ENCODE peak calls at places on chromosomes 7 and 10, in seven cellular contexts. One of them, this sample, is unnamed.

GRCh38 chr7:31368620-31369019 is 28.1 kb upstream of the NEUROD6 start:
- DNase-seq in activated T-cell treated with anti-CD3 and anti-CD28 coated beads, Interleukin-2, amount 50 U/mL, for 72 hours: no peak
- DNase-seq in stimulated activated CD4-positive, alpha-beta T cell treated with anti-CD3 and anti-CD28 coated beads, Interleukin-2, amount 100 ng/mL, for 48 hours: no peak
- DNase-seq in left cardiac atrium: no peak
- DNase-seq in fibroblast of lung: no peak
- DNase-seq in adrenal gland: no peak
- DNase-seq in SHP77: peak; percentile 41
- DNase-seq in this sample: no peak

GRCh38 chr7:136234040-136234439 is 256.9 kb upstream of the MTPN start:
- DNase-seq in activated T-cell treated with anti-CD3 and anti-CD28 coated beads, Interleukin-2, amount 50 U/mL, for 72 hours: no peak
- DNase-seq in stimulated activated CD4-positive, alpha-beta T cell treated with anti-CD3 and anti-CD28 coated beads, Interleukin-2, amount 100 ng/mL, for 48 hours: no peak
- DNase-seq in left cardiac atrium: no peak
- DNase-seq in fibroblast of lung: no peak
- DNase-seq in adrenal gland: no peak
- DNase-seq in SHP77: no peak
- DNase-seq in this sample: no peak

GRCh38 chr10:5532231-5532605 is 7.5 kb downstream of the CALML3 start:
- DNase-seq in activated T-cell treated with anti-CD3 and anti-CD28 coated beads, Interleukin-2, amount 50 U/mL, for 72 hours: no peak
- DNase-seq in stimulated activated CD4-positive, alpha-beta T cell treated with anti-CD3 and anti-CD28 coated beads, Interleukin-2, amount 100 ng/mL, for 48 hours: no peak
- DNase-seq in left cardiac atrium: no peak
- DNase-seq in fibroblast of lung: no peak
- DNase-seq in adrenal gland: no peak
- DNase-seq in SHP77: no peak
- DNase-seq in this sample: no peak

GRCh38 chr7:111951027-111951426 is 255.2 kb downstream of the DOCK4 start:
- DNase-seq in activated T-cell treated with anti-CD3 and anti-CD28 coated beads, Interleukin-2, amount 50 U/mL, for 72 hours: no peak
- DNase-seq in stimulated activated CD4-positive, alpha-beta T cell treated with anti-CD3 and anti-CD28 coated beads, Interleukin-2, amount 100 ng/mL, for 48 hours: no peak
- DNase-seq in left cardiac atrium: no peak
- DNase-seq in fibroblast of lung: no peak
- DNase-seq in adrenal gland: no peak
- DNase-seq in SHP77: no peak
- DNase-seq in this sample: no peak

GRCh38 chr10:124082555-124082954 is 10.8 kb downstream of the CHST15 start:
- DNase-seq in activated T-cell treated with anti-CD3 and anti-CD28 coated beads, Interleukin-2, amount 50 U/mL, for 72 hours: no peak
- DNase-seq in stimulated activated CD4-positive, alpha-beta T cell treated with anti-CD3 and anti-CD28 coated beads, Interleukin-2, amount 100 ng/mL, for 48 hours: no peak
- DNase-seq in left cardiac atrium: no peak
- DNase-seq in fibroblast of lung: no peak
- DNase-seq in adrenal gland: no peak
- DNase-seq in SHP77: no peak
- DNase-seq in this sample: no peak

GRCh38 chr10:120511165-120511564 is 54.1 kb downstream of the PLPP4 start:
- DNase-seq in activated T-cell treated with anti-CD3 and anti-CD28 coated beads, Interleukin-2, amount 50 U/mL, for 72 hours: no peak
- DNase-seq in stimulated activated CD4-positive, alpha-beta T cell treated with anti-CD3 and anti-CD28 coated beads, Interleukin-2, amount 100 ng/mL, for 48 hours: no peak
- DNase-seq in left cardiac atrium: no peak
- DNase-seq in fibroblast of lung: no peak
- DNase-seq in adrenal gland: no peak
- DNase-seq in SHP77: no peak
- DNase-seq in this sample: no peak

GRCh38 chr10:31490858-31491504 is 172.0 kb downstream of the ZEB1 start:
- DNase-seq in activated T-cell treated with anti-CD3 and anti-CD28 coated beads, Interleukin-2, amount 50 U/mL, for 72 hours: peak; percentile 23
- DNase-seq in stimulated activated CD4-positive, alpha-beta T cell treated with anti-CD3 and anti-CD28 coated beads, Interleukin-2, amount 100 ng/mL, for 48 hours: no peak
- DNase-seq in left cardiac atrium: no peak
- DNase-seq in fibroblast of lung: peak; percentile 79
- DNase-seq in adrenal gland: peak; percentile 13
- DNase-seq in SHP77: peak; percentile 7
- DNase-seq in this sample: no peak

GRCh38 chr10:14219411-14219810 is 111.3 kb downstream of the FRMD4A start:
- DNase-seq in activated T-cell treated with anti-CD3 and anti-CD28 coated beads, Interleukin-2, amount 50 U/mL, for 72 hours: no peak
- DNase-seq in stimulated activated CD4-positive, alpha-beta T cell treated with anti-CD3 and anti-CD28 coated beads, Interleukin-2, amount 100 ng/mL, for 48 hours: no peak
- DNase-seq in left cardiac atrium: no peak
- DNase-seq in fibroblast of lung: no peak
- DNase-seq in adrenal gland: no peak
- DNase-seq in SHP77: no peak
- DNase-seq in this sample: no peak

GRCh38 chr10:72124984-72125383 is 36.6 kb upstream of the SPOCK2 start:
- DNase-seq in activated T-cell treated with anti-CD3 and anti-CD28 coated beads, Interleukin-2, amount 50 U/mL, for 72 hours: no peak
- DNase-seq in stimulated activated CD4-positive, alpha-beta T cell treated with anti-CD3 and anti-CD28 coated beads, Interleukin-2, amount 100 ng/mL, for 48 hours: no peak
- DNase-seq in left cardiac atrium: no peak
- DNase-seq in fibroblast of lung: peak; percentile 60
- DNase-seq in adrenal gland: no peak
- DNase-seq in SHP77: no peak
- DNase-seq in this sample: no peak